ENCODE peak calls at places on chromosome 4, in six cellular contexts. A is CD8-positive, alpha-beta T cell; K is small intestine; P is neuronal stem cell; H is fibroblast of lung; Q is gastrocnemius medialis. U is an unnamed sample. For H3K27me3 and H3K36me3, the result is how much of the 10 kb centered on the place peaks cover.

GRCh38 chr4:66633472-66633871 is 911.8 kb downstream of the CENPC start:
- DNase-seq in A (no peak), K (no peak), P (no peak), H (no peak), Q (no peak), U (no peak)

GRCh38 chr4:8607603-8608481 is 15.3 kb downstream of the CPZ start:
- DNase-seq in A (no peak), K (no peak), P (peak), H (no peak), Q (no peak), U (no peak)

GRCh38 chr4:142396279-142396678 is 449.8 kb downstream of the INPP4B start:
- DNase-seq in A (no peak), K (no peak), P (no peak), H (peak), Q (no peak), U (no peak)

GRCh38 chr4:185955817-185956542 is 113.0 kb upstream of the TLR3 start:
- DNase-seq in A (no peak), K (no peak), P (peak), H (no peak), Q (no peak), U (no peak)

GRCh38 chr4:139454646-139455045 is 725 bp downstream of the RAB33B start:
- DNase-seq in A (no peak), K (no peak), P (no peak), H (no peak), Q (no peak), U (no peak)

GRCh38 chr4:87781569-87781968 is 17.8 kb upstream of the IBSP start:
- DNase-seq in A (no peak), K (no peak), P (no peak), H (no peak), Q (no peak), U (no peak)

GRCh38 chr4:70948665-70949284 is 44.7 kb upstream of the DCK start:
- DNase-seq in A (no peak), K (no peak), P (no peak), H (no peak), Q (no peak), U (no peak)

GRCh38 chr4:4461850-4462249 is 74.9 kb downstream of the NSG1 start:
- DNase-seq in A (peak), K (peak), P (no peak), H (no peak), Q (no peak), U (peak)

GRCh38 chr4:95142877-95143412 is 385.2 kb downstream of the BMPR1B start:
- DNase-seq in A (no peak), K (no peak), P (no peak), H (no peak), Q (no peak), U (no peak)

GRCh38 chr4:1326751-1327525 is 20.1 kb upstream of the UVSSA start:
- DNase-seq in A (no peak), K (no peak), P (no peak), H (no peak), Q (no peak), U (no peak)

GRCh38 chr4:89619230-89619962 is 217.6 kb downstream of the SNCA start:
- DNase-seq in A (no peak), K (no peak), P (no peak), H (no peak), Q (no peak), U (no peak)

GRCh38 chr4:139950568-139950967 is 203.4 kb downstream of the MAML3 start:
- DNase-seq in A (no peak), K (peak), P (no peak), H (peak), Q (no peak), U (no peak)

GRCh38 chr4:180521181-180521580 is 1722.0 kb upstream of the TENM3 start:
- DNase-seq in A (no peak), K (no peak), P (no peak), H (peak), Q (no peak), U (no peak)

GRCh38 chr4:168102403-168102802 is 10.1 kb downstream of the ANXA10 start:
- DNase-seq in A (no peak), K (no peak), P (no peak), H (no peak), Q (no peak), U (no peak)
- H3K4me3 ChIP-seq in A (no peak), K (no peak), P (no peak), H (no peak), Q (no peak), U (no peak)

GRCh38 chr4:114146947-114147618 is 167.6 kb upstream of the ARSJ start:
- DNase-seq in A (no peak), K (no peak), P (no peak), H (no peak), Q (no peak), U (no peak)
- H3K27me3 ChIP-seq in A (under half), K (under half), P (under half), H (under half), Q (under half), U (under half)

DNA sequence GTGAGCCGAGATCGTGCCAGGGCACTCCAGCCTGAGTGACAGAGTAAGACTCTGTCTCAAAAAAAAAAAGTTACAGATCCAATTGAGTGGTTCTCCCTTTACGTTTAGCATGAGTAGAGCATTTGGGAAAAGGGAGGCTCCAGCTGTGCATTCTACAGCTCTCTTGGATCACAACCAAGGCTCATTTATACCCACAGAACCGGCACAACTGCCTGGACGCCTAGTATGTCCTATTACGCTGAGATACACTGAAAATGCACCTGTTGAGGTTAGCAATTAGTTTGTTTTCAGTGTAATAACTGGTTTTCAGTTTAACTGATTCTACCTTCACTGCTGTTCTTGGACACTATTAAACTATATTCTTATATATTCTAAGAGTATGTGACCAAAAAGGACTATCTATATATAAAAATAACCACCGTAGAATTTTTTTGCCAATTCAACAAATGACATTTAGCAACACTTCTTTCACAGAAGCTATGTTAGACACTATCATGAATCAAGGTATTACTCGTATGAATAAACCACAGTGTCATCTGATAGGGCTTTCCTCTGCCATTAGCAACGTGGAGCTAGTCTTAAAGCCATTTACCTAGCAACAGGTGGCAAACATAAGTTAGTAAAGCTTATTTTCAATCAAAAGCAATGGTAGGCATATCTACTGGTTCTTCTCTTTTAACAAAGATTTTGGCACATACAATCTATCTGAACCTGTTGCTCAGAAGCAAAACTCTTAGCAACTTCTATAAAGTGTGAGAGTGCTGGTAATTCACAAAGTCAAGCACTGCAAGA is 3.6 kb downstream of the OTUD4 start:
- DNase-seq in A (no peak), K (peak), P (no peak), H (no peak), Q (no peak), U (no peak)
- H3K36me3 ChIP-seq in A (under half), K (under half), P (under half), H (under half), Q (under half), U (under half)

DNA sequence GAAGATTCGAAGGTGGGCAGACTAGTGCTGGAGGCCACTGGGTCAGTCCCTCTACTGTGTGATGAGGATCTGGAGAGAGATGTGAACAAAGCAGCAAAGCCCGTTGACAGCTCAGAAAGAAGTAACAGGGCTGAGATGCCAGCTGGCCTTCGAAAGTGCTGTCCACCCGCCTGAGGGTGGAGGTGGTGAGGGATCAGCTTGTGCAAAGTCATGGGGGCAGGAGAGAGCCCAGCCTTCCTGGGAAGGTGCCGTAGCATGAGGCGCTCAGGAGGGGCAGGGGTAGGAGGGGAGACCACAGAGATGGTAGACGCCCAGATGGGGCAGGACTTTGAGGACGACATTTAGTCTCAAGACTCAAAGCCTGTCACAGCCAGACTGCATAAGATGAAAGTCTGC is 19.7 kb downstream of the TBC1D14 start:
- DNase-seq in A (no peak), K (no peak), P (no peak), H (no peak), Q (no peak), U (no peak)
- H3K4me3 ChIP-seq in A (no peak), K (no peak), P (no peak), H (no peak), Q (no peak), U (no peak)

GRCh38 chr4:76898385-76898692 is 395 bp upstream of the SOWAHB start:
- DNase-seq in A (no peak), K (no peak), P (no peak), H (peak), Q (no peak), U (no peak)
- H3K27me3 ChIP-seq in A (under half), K (under half), P (under half), H (under half), Q (under half), U (under half)

DNA sequence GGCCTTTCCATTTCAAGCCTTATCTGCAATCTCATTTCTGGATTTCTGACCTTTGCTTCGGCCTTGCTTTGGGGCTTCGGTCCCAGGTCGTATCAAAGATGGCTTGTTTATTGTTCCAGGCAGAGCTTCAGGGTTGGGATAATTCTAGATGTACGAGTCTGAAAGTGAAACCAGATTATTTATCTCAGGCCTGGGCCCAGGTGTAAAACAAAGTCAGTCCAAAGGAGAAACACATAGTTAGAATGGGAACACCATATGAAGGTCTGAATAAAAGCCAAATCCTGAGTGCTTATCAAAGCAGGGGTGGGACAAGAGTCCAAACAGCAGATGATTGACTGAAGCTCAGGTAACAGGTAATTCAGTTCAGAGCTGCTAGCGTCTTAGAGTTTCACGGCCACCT is 17.1 kb downstream of the PRIMPOL start:
- DNase-seq in A (no peak), K (peak), P (no peak), H (no peak), Q (no peak), U (no peak)
- H3K36me3 ChIP-seq in A (under half), K (under half), P (under half), H (under half), Q (under half), U (under half)

DNA sequence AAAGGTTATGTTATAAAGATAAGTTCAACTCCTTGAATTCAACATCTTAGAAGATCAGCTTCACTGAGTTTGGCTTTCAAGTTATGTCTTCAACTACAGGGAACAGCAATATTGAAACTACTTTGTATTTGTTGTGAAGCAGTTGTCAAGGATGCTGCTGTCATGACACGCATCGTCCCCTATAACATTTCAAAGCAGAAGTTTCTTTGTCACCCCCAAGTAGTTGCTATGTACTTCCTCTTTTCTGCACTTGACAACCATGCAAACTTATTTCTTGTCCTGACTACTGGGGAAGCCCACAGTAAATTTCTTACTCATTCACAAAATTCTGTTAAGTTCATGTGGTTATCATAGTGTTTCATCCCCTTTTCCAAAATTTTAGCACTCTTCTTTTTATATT is 14.3 kb downstream of the ANTXR2 start:
- DNase-seq in A (no peak), K (no peak), P (no peak), H (no peak), Q (no peak), U (peak)
- H3K4me3 ChIP-seq in A (peak), K (no peak), P (no peak), H (no peak), Q (no peak), U (peak)

GRCh38 chr4:37890501-37891220 is at the start of gene TBC1D1:
- DNase-seq in A (peak), K (peak), P (peak), H (no peak), Q (peak), U (peak)

GRCh38 chr4:37893164-37893563 is 2.3 kb downstream of the TBC1D1 start:
- DNase-seq in A (no peak), K (no peak), P (no peak), H (no peak), Q (no peak), U (no peak)

GRCh38 chr4:37892641-37893040 is 1.8 kb downstream of the TBC1D1 start:
- DNase-seq in A (no peak), K (no peak), P (no peak), H (no peak), Q (no peak), U (peak)

GRCh38 chr4:37889849-37890500 is 909 bp upstream of the TBC1D1 start:
- DNase-seq in A (no peak), K (no peak), P (peak), H (no peak), Q (no peak), U (no peak)

GRCh38 chr4:37891221-37892159 is 606 bp downstream of the TBC1D1 start:
- DNase-seq in A (peak), K (peak), P (peak), H (peak), Q (peak), U (peak)
- H3K27me3 ChIP-seq in A (under half), K (under half), P (under half), H (under half), Q (under half), U (under half)

GRCh38 chr4:118817178-118817930 is 18.6 kb downstream of the SEC24D start:
- DNase-seq in A (no peak), K (no peak), P (no peak), H (no peak), Q (no peak), U (no peak)
- H3K36me3 ChIP-seq in A (under half), K (under half), P (under half), H (under half), Q (under half), U (under half)

GRCh38 chr4:112520598-112521122 is 4.7 kb upstream of the NEUROG2 start:
- DNase-seq in A (no peak), K (no peak), P (peak), H (no peak), Q (no peak), U (no peak)
- H3K4me3 ChIP-seq in A (no peak), K (no peak), P (peak), H (no peak), Q (no peak), U (no peak)

U was measured in effector memory CD4-positive, alpha-beta T cell.